ENCODE peak calls at places on chromosomes 3 and 15, in four cellular contexts. J is neural progenitor cell, F is GM23338, T is SK-N-SH. W is an unnamed sample. For H3K4me1, the result is how much of the 10 kb centered on the place peaks cover.

GRCh38 chr3:42847731-42848130 is 27.9 kb downstream of the CYP8B1 start:
- DNase-seq in T (no peak), J (peak), F (peak), W (no peak)

GRCh38 chr15:45268135-45268534 is 16.1 kb downstream of the SLC28A2 start:
- DNase-seq in J (no peak), F (peak), T (no peak), W (no peak)

GRCh38 chr15:40843183-40843884 is 514 bp upstream of the SPINT1 start:
- DNase-seq in F (peak), T (no peak), J (no peak), W (peak)

GRCh38 chr3:53219897-53220483 is 35.8 kb downstream of the TKT start:
- DNase-seq in J (peak), T (peak), F (peak), W (peak)

GRCh38 chr3:133274477-133274876 is 125.4 kb upstream of the BFSP2 start:
- DNase-seq in J (no peak), T (no peak), F (peak), W (no peak)

GRCh38 chr15:100189849-100190248 is 151.9 kb downstream of the ADAMTS17 start:
- DNase-seq in J (no peak), F (no peak), T (no peak), W (peak)

GRCh38 chr3:31448035-31448881 is 84.5 kb upstream of the STT3B start:
- DNase-seq in T (no peak), F (peak), J (peak), W (peak)

GRCh38 chr3:45896956-45897355 is 10.6 kb downstream of the CCR9 start:
- DNase-seq in T (peak), J (no peak), F (no peak), W (peak)

GRCh38 chr3:52246728-52247454 is 1.3 kb downstream of the PPM1M start:
- DNase-seq in J (no peak), F (no peak), T (no peak), W (no peak)

GRCh38 chr3:129278970-129279906 is 568 bp downstream of the HMCES start:
- DNase-seq in F (peak), T (peak), J (peak), W (peak)

GRCh38 chr3:101976473-101976872 is 127.2 kb downstream of the NFKBIZ start:
- DNase-seq in T (no peak), J (no peak), F (no peak), W (no peak)

GRCh38 chr3:36175113-36175812 is 205.0 kb upstream of the STAC start:
- DNase-seq in F (no peak), J (no peak), T (no peak), W (no peak)

GRCh38 chr3:71258116-71258515 is 325.4 kb downstream of the FOXP1 start:
- DNase-seq in J (no peak), T (no peak), F (peak), W (peak)

GRCh38 chr15:80242132-80242769 is 9.8 kb downstream of the CTXND1 start:
- DNase-seq in T (peak), J (peak), F (peak), W (peak)

GRCh38 chr3:157305392-157305791 is 131.3 kb upstream of the PTX3 start:
- DNase-seq in F (no peak), J (no peak), T (no peak), W (no peak)

GRCh38 chr15:50633653-50634052 is 52.9 kb downstream of the TRPM7 start:
- DNase-seq in F (no peak), T (no peak), J (no peak), W (no peak)

GRCh38 chr15:75995611-75996010 is 16.6 kb downstream of the NRG4 start:
- DNase-seq in F (no peak), T (no peak), J (no peak), W (no peak)

GRCh38 chr15:89399070-89399389 is 64.4 kb upstream of the POLG start:
- DNase-seq in F (no peak), J (no peak), T (no peak), W (no peak)

GRCh38 chr3:108035751-108036150 is 55.1 kb downstream of the CD47 start:
- DNase-seq in J (no peak), F (peak), T (no peak), W (no peak)

GRCh38 chr3:173789530-173789929 is 392.0 kb downstream of the NLGN1 start:
- DNase-seq in T (no peak), J (no peak), F (no peak), W (peak)

GRCh38 chr15:98668566-98669308 is 20.4 kb downstream of the IGF1R start:
- DNase-seq in J (no peak), F (no peak), T (no peak), W (peak)

GRCh38 chr3:14209596-14210280 is 31.1 kb downstream of the LSM3 start:
- DNase-seq in J (no peak), T (no peak), F (no peak), W (no peak)

GRCh38 chr3:185290266-185290665 is 36.4 kb upstream of the EHHADH start:
- DNase-seq in F (no peak), T (no peak), J (no peak), W (no peak)

GRCh38 chr15:38745136-38745535 is 180.5 kb upstream of the RASGRP1 start:
- DNase-seq in T (no peak), F (no peak), J (no peak), W (no peak)

GRCh38 chr3:171480526-171480925 is 20.3 kb upstream of the TNIK start:
- DNase-seq in F (no peak), J (no peak), T (no peak), W (no peak)

GRCh38 chr15:28271697-28272250 is 50.2 kb downstream of the HERC2 start:
- DNase-seq in J (no peak), T (no peak), F (no peak), W (no peak)

GRCh38 chr3:146557745-146558144 is 13.3 kb upstream of the PLSCR1 start:
- DNase-seq in T (no peak), J (no peak), F (no peak), W (no peak)

GRCh38 chr3:54538346-54538745 is 389.5 kb downstream of the LRTM1 start:
- DNase-seq in T (peak), F (peak), J (peak), W (no peak)

GRCh38 chr3:172675371-172676193 is 35.3 kb downstream of the NCEH1 start:
- DNase-seq in T (peak), F (peak), J (peak), W (peak)

GRCh38 chr3:177744873-177745646 is 547.8 kb upstream of the TBL1XR1 start:
- DNase-seq in F (no peak), T (no peak), J (no peak), W (peak)

GRCh38 chr15:77057650-77058049 is 13.3 kb downstream of the TSPAN3 start:
- DNase-seq in F (no peak), J (no peak), T (no peak), W (no peak)

GRCh38 chr3:188320757-188321156 is 166.8 kb downstream of the LPP start:
- DNase-seq in J (no peak), F (no peak), T (no peak), W (no peak)

GRCh38 chr3:30751610-30752299 is 142.7 kb downstream of the GADL1 start:
- DNase-seq in J (peak), T (peak), F (peak), W (peak)

GRCh38 chr15:66743703-66744536 is 41.9 kb downstream of the SMAD6 start:
- DNase-seq in J (no peak), F (peak), T (no peak), W (no peak)

GRCh38 chr3:64266983-64267382 is 41.7 kb upstream of the PRICKLE2 start:
- DNase-seq in F (no peak), J (no peak), T (no peak), W (no peak)

GRCh38 chr3:5133689-5134088 is 11.6 kb downstream of the ARL8B start:
- DNase-seq in T (no peak), J (no peak), F (no peak), W (no peak)
- H3K4me1 ChIP-seq in T (under half), J (under half), F (under half), W (under half)

GRCh38 chr3:4856986-4857385 is 122.3 kb upstream of the BHLHE40 start:
- DNase-seq in F (no peak), T (no peak), J (no peak), W (no peak)
- TF ChIP-seq EZH2phosphoT487 in F (no peak), T (no peak), J (no peak), W (no peak)

GRCh38 chr3:24149032-24149431 is 203.9 kb downstream of the NR1D2 start:
- DNase-seq in T (no peak), F (peak), J (peak), W (no peak)
- TF ChIP-seq CTCF in T (no peak), F (peak), J (peak), W (peak)

DNA sequence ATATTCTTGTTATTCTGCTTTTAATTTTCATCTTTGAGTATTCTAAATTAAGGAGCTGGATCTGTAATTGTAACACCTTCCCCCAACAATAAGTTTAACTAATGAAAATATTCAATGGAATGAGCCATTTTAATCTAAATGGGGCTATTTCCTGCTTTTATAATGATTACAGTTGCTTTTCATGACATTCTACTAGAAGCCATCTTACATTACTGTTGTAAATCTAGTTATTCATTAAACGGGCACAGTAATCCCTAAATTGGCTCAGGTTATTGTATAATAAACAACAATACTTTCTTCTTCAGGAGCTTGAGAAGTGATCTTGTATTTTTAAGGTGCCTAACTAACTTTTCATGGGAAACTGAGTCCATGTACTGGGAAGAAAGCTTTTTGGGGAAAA is 8.5 kb downstream of the FLNB start:
- DNase-seq in F (no peak), J (no peak), T (no peak), W (no peak)
- H3K4me1 ChIP-seq in F (half or more), J (under half), T (under half), W (half or more)

GRCh38 chr3:140403559-140403958 is 274.3 kb upstream of the TRIM42 start:
- DNase-seq in T (no peak), F (no peak), J (no peak), W (no peak)

GRCh38 chr3:140397847-140398246 is 280.0 kb upstream of the TRIM42 start:
- DNase-seq in J (no peak), T (no peak), F (no peak), W (no peak)

GRCh38 chr3:140398387-140398786 is 279.5 kb upstream of the TRIM42 start:
- DNase-seq in J (no peak), F (no peak), T (no peak), W (no peak)

GRCh38 chr3:140396110-140396509 is 281.8 kb upstream of the TRIM42 start:
- DNase-seq in T (no peak), F (no peak), J (no peak), W (no peak)

DNA sequence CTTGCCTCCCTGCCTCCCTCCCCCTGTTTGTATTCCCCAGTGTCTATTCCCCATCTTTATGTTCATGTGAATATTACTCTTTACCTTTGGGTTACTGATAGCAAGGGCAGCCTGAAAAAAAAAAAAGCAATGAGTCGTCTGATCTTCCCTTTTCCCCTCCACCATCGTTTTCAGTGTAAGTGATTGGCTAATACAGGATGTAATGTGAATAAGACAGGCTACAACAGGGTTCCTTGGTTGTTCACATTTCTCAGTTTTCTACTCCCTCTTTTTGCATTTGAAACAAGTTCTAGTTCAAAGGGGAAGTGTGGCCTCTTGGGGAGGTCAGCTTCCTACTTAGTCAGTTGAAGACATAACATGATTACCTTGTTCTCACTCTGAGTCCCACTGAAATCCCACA is 278.0 kb upstream of the TRIM42 start:
- DNase-seq in T (no peak), J (no peak), F (no peak), W (no peak)
- TF ChIP-seq EZH2phosphoT487 in T (no peak), J (no peak), F (no peak), W (no peak)

GRCh38 chr3:25594007-25594502 is 70.7 kb downstream of the TOP2B start:
- DNase-seq in J (peak), T (peak), F (peak), W (peak)
- TF ChIP-seq CTCF in J (peak), T (peak), F (peak), W (peak)

GRCh38 chr15:85623648-85624047 is 171.1 kb downstream of the KLHL25 start:
- DNase-seq in T (no peak), J (no peak), F (no peak), W (no peak)

GRCh38 chr15:85622432-85622831 is 172.3 kb downstream of the KLHL25 start:
- DNase-seq in F (no peak), T (no peak), J (no peak), W (no peak)

GRCh38 chr15:85620321-85621044 is 174.2 kb downstream of the KLHL25 start:
- DNase-seq in T (no peak), J (no peak), F (no peak), W (no peak)

GRCh38 chr15:85618956-85619491 is 175.7 kb downstream of the KLHL25 start:
- DNase-seq in T (no peak), J (peak), F (peak), W (peak)

DNA sequence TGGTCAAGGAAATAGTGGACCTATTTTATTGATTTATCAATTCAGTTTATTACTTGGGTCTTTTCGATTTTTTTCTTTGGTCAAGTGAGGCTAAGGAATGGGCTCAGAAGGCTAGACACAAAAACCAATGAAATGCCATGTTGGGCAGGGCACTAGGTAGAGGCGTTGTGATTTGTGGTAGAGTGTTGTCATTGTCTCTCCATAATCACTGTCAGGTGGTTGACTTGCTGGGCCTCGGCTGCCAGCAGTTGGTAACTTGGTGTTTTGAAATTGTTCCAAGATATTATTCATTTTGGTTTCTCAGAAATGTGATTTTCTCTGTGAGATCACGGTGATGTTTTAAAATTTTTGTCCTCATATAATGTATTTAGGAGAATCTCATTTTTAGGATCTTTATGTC is 173.6 kb downstream of the KLHL25 start:
- DNase-seq in T (no peak), J (no peak), F (no peak), W (no peak)
- H3K4me1 ChIP-seq in T (half or more), J (under half), F (under half), W (half or more)

DNA sequence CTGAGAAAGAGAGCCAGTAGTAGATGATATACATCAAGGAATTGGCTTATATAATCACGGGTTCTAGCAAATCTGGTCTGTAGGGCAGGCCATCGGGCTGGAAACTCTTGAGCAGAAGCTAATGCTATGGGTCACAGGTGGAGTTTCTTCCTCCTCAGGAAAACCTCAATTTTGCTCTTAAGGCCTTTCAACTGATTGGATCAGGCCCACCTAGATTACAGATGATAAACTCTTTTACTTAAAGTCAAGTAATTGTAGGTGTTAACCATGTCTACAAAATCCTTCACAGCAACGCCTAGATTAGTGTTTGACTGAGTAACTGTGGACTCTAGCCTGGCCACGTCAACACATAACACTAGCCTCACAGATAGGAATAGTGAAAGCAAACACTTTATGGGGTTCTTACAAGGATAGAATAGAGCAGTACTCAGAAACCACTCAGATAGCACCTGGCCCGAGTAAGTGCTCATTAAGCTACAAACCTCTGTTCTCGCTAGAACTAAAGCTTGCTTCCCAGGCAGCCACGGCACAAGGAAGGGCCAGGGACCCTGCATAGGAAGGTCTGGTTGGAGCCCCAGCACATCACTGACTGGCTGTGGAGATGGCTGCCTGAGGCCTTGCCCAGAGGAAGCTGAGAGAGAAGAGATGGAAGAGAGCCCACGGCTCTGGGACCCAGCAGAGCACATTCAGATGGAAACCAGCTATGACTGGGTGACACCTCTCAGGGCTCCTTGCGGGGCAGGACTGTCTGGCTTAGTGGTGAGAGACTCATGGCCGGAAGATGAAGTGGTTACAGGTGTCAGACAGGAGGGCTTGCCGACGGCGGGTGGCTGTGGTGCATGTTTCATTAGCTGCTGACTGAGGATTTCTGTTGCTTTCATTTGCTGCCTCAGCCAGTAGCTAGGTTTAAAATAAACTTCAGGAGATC is 202.5 kb upstream of the TLE3 start:
- DNase-seq in T (no peak), J (no peak), F (no peak), W (peak)
- TF ChIP-seq EZH2phosphoT487 in T (no peak), J (no peak), F (no peak), W (no peak)

DNA sequence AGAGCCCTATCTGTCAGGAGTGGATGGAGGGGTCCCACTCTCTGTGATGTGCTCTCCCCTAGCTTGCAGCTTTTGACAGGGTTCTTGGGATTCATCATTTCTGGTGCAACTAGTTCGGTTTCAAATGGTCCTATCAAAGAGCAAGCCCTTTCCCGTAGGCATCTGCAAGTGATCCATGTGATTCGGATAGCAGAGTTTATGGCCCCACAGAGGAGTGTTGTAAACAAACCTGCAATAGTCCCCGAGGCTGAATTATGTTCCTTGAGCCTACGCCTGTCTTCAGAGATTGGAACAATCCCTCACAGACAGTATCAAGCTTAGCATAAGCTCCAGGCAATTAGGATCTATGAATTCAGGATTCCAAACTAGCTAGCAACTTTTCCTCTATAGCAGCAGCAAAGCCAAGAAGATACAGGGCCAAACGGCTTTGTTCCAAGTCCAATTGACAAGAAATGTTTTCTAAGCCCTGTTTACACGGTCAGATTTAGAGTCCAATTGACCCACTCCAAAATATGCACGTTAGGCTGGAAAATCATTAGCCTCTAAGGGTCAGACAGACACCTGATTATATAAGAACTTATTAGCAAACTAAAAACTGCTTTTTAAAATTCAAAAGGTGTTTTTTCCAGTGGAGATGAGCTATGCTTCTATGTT is 24.8 kb downstream of the LNP1 start:
- DNase-seq in T (no peak), F (no peak), J (no peak), W (peak)
- TF ChIP-seq CTCF in T (no peak), F (no peak), J (no peak), W (no peak)